ENCODE peak calls at places on chromosomes 11 and 22, in four cellular contexts. R is GM23338, W is IMR-90, T is breast epithelium. B is an unnamed sample. For H3K27me3, the result is how much of the 10 kb centered on the place peaks cover.

GRCh38 chr11:16739326-16739875 is 954 bp downstream of the C11orf58 start:
- DNase-seq in W (peak), T (no peak), R (peak), B (no peak)

GRCh38 chr11:86917577-86917976 is 37.6 kb downstream of the FZD4 start:
- DNase-seq in W (no peak), T (no peak), R (no peak), B (no peak)

GRCh38 chr11:127470485-127470884 is 469.9 kb upstream of the KIRREL3 start:
- DNase-seq in T (no peak), R (peak), W (no peak), B (no peak)

GRCh38 chr11:10696797-10697620 is 3.5 kb upstream of the IRAG1 start:
- DNase-seq in R (no peak), W (no peak), T (no peak), B (no peak)

GRCh38 chr11:22730319-22730718 is 63.9 kb downstream of the GAS2 start:
- DNase-seq in R (no peak), T (no peak), W (peak), B (no peak)

GRCh38 chr22:49650336-49651241 is 177.1 kb downstream of the BRD1 start:
- DNase-seq in R (no peak), T (no peak), W (no peak), B (no peak)

GRCh38 chr11:59207988-59208432 is 4.7 kb downstream of the MPEG1 start:
- DNase-seq in T (peak), R (peak), W (peak), B (no peak)

GRCh38 chr11:58788355-58789023 is 56.0 kb downstream of the GLYATL2 start:
- DNase-seq in W (peak), T (no peak), R (peak), B (no peak)

GRCh38 chr11:36195496-36196346 is 93.5 kb downstream of the COMMD9 start:
- DNase-seq in T (no peak), R (no peak), W (peak), B (no peak)

GRCh38 chr22:48352086-48352911 is 1475.4 kb downstream of the BRD1 start:
- DNase-seq in W (no peak), T (no peak), R (no peak), B (no peak)

GRCh38 chr22:49576241-49577141 is 251.2 kb downstream of the BRD1 start:
- DNase-seq in T (no peak), R (no peak), W (no peak), B (no peak)

GRCh38 chr11:64409707-64410395 is 50.9 kb downstream of the RPS6KA4 start:
- DNase-seq in T (no peak), R (peak), W (peak), B (no peak)

GRCh38 chr11:19712281-19713220 is at the start of gene NAV2:
- DNase-seq in W (peak), R (peak), T (peak), B (peak)

GRCh38 chr11:19714387-19715363 is 2.0 kb downstream of the NAV2 start:
- DNase-seq in W (peak), R (peak), T (peak), B (peak)

GRCh38 chr11:19713221-19714092 is 820 bp downstream of the NAV2 start:
- DNase-seq in R (peak), W (no peak), T (no peak), B (no peak)

GRCh38 chr11:19715373-19715772 is 2.7 kb downstream of the NAV2 start:
- DNase-seq in W (peak), R (no peak), T (no peak), B (peak)

DNA sequence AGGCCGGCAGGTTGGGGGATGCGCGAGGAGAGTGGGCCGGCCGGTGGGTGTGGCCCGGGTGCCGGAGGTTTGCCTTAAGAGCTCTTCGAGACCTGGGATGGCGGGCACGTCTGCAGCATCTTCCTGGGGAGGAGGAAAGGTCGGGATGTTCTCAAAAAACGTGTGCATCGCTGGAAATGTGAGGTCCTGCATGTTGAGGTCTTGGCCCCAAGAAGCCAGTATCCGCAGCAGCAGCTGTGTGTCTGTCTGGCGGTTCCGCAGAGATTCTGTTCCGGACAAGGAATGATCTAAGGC is 1.4 kb downstream of the NAV2 start:
- DNase-seq in W (peak), T (no peak), R (peak), B (no peak)
- H3K27ac ChIP-seq in W (peak), T (peak), R (no peak), B (peak)

GRCh38 chr11:61547246-61547645 is 33.6 kb downstream of the SYT7 start:
- DNase-seq in R (no peak), T (no peak), W (no peak), B (no peak)
- H3K27me3 ChIP-seq in R (under half), T (under half), W (under half), B (under half)

GRCh38 chr22:24160546-24160945 is 20.7 kb upstream of the SUSD2 start:
- DNase-seq in W (no peak), T (no peak), R (no peak), B (no peak)

GRCh38 chr22:24161485-24161884 is 19.8 kb upstream of the SUSD2 start:
- DNase-seq in W (no peak), R (no peak), T (no peak), B (no peak)

GRCh38 chr22:24159650-24160049 is 21.6 kb upstream of the SUSD2 start:
- DNase-seq in R (no peak), T (no peak), W (no peak), B (no peak)

GRCh38 chr22:24162377-24162927 is 18.8 kb upstream of the SUSD2 start:
- DNase-seq in R (no peak), W (no peak), T (no peak), B (no peak)

GRCh38 chr22:24161909-24162308 is 19.4 kb upstream of the SUSD2 start:
- DNase-seq in R (no peak), W (no peak), T (peak), B (no peak)
- TF ChIP-seq CTCF in R (peak), W (no peak), T (no peak), B (no peak)

GRCh38 chr11:78080084-78080817 is 589 bp upstream of the NDUFC2 start:
- DNase-seq in W (no peak), T (no peak), R (peak), B (no peak)
- H3K27ac ChIP-seq in W (peak), T (peak), R (peak), B (peak)